ENCODE peak calls at places on chromosomes 5 and 9, in nine cellular contexts. U is epithelial cell of esophagus, P is cardiac muscle cell, Z is pancreas, W is mammary epithelial cell, O is WTC11, N is neural crest cell, D is WERI-Rb-1, Y is GM13977. F is an unnamed sample.

GRCh38 chr9:109387206-109387605 is 66.3 kb upstream of the EPB41L4B start:
- DNase-seq in Z (no peak), N (no peak), Y (no peak), U (no peak), W (no peak), D (peak), O (no peak), P (no peak), F (no peak)

GRCh38 chr9:79154806-79155205 is 417.0 kb upstream of the TLE4 start:
- DNase-seq in Z (no peak), U (no peak), P (peak), O (no peak), N (no peak), D (no peak), W (no peak), Y (no peak), F (no peak)

GRCh38 chr9:103707181-103707580 is 386.9 kb upstream of the SMC2 start:
- DNase-seq in P (no peak), D (no peak), N (no peak), Z (no peak), O (no peak), Y (no peak), W (peak), U (no peak), F (no peak)

GRCh38 chr5:124560370-124560769 is 186.1 kb downstream of the ZNF608 start:
- DNase-seq in P (no peak), W (no peak), O (no peak), D (no peak), U (no peak), N (no peak), Y (no peak), Z (no peak), F (no peak)

GRCh38 chr9:135301271-135302263 is 178.0 kb upstream of the PPP1R26 start:
- DNase-seq in N (no peak), O (no peak), W (no peak), P (no peak), Z (no peak), Y (no peak), U (no peak), D (no peak), F (peak)

GRCh38 chr9:111922324-111923013 is 25.9 kb downstream of the UGCG start:
- DNase-seq in W (no peak), D (no peak), P (no peak), Z (no peak), O (no peak), N (no peak), Y (no peak), U (no peak), F (no peak)

GRCh38 chr5:137292461-137293025 is 206.6 kb downstream of the SPOCK1 start:
- DNase-seq in Y (no peak), O (no peak), N (no peak), D (no peak), U (no peak), W (no peak), P (no peak), Z (no peak), F (no peak)

GRCh38 chr9:94827584-94828304 is 101.2 kb downstream of the AOPEP start:
- DNase-seq in U (no peak), Z (no peak), O (no peak), P (peak), Y (no peak), N (no peak), D (no peak), W (no peak), F (no peak)

GRCh38 chr5:135705230-135705631 is 126.4 kb upstream of the CXCL14 start:
- DNase-seq in U (peak), N (no peak), Z (peak), W (peak), Y (no peak), P (no peak), D (no peak), O (no peak), F (no peak)

GRCh38 chr5:9398227-9398626 is 147.6 kb downstream of the SEMA5A start:
- DNase-seq in N (no peak), W (no peak), O (no peak), U (no peak), P (peak), Z (no peak), D (no peak), Y (no peak), F (no peak)

GRCh38 chr5:59069438-59070079 is 486.7 kb downstream of the RAB3C start:
- DNase-seq in P (peak), O (no peak), D (no peak), N (no peak), Z (peak), U (peak), Y (no peak), W (peak), F (no peak)

DNA sequence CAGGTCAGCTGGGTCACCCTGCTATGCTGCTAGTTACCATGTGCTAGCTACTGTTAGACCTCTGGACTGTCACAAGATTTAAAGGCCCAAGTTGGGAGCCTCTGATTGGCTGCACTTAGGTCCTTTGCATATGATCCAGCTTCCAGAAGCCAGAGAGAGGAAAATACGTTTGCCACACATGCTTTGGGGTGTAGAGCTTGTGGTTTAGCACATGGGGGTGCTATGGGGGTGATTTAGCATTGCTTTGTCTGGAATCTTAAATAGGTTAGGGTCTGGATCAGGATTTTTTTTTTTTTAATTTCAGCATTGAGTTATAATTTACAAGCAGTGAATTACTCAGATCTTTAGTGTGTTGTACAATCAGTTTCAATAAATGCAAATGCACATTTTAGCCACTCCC is 250.1 kb downstream of the LRRC70 start:
- DNase-seq in N (no peak), P (no peak), D (no peak), U (no peak), Y (no peak), O (no peak), W (no peak), Z (no peak), F (no peak)
- TF ChIP-seq CTCF in N (no peak), P (no peak), D (no peak), U (no peak), Y (no peak), O (no peak), W (no peak), Z (no peak), F (no peak)

DNA sequence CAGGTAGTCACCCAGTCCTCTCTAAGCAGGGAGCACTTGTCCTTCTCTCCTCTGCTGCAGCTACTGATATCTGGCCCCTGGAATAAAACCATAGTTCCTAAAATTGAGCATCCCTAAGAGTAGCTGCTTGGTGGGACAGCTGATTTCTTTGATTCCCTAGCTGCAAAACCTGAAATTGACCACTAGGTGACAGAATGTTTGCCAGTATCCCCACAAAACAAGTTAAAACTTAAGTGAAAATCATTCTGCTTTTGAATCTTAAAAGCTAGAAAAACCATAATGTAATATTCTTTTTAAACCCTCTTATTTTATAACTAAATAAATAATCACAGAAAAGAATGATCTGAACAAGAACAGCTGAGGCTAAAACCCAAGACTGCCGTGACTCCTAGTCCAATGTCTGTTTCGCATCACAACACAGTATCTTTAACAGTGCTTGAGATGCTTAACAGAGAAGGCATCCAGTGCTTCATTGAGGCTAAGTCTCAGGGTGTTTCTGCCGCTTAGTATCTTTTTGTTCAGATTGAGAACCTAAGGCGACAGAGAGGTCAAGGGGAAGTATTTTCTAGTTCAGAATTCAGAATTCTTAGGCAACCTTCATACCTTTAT is 24.4 kb upstream of the TAL2 start:
- DNase-seq in U (peak), W (no peak), N (no peak), Y (no peak), D (no peak), P (peak), Z (no peak), O (no peak), F (no peak)
- TF ChIP-seq CTCF in U (peak), W (peak), N (peak), Y (peak), D (peak), P (peak), Z (no peak), O (peak), F (peak)

GRCh38 chr5:14419686-14420085 is 161.9 kb upstream of the OTULINL start:
- DNase-seq in D (no peak), P (no peak), Z (no peak), O (no peak), N (no peak), W (no peak), Y (no peak), U (no peak), F (no peak)

GRCh38 chr5:14415516-14416074 is 166.0 kb upstream of the OTULINL start:
- DNase-seq in W (no peak), O (no peak), Z (no peak), Y (peak), P (no peak), D (no peak), U (no peak), N (no peak), F (no peak)

GRCh38 chr5:14417792-14418765 is 163.5 kb upstream of the OTULINL start:
- DNase-seq in P (peak), D (no peak), Z (no peak), N (no peak), W (no peak), O (no peak), Y (no peak), U (no peak), F (no peak)

GRCh38 chr5:14416709-14417108 is 164.9 kb upstream of the OTULINL start:
- DNase-seq in N (no peak), U (no peak), Z (no peak), P (peak), Y (no peak), D (peak), O (no peak), W (no peak), F (no peak)

DNA sequence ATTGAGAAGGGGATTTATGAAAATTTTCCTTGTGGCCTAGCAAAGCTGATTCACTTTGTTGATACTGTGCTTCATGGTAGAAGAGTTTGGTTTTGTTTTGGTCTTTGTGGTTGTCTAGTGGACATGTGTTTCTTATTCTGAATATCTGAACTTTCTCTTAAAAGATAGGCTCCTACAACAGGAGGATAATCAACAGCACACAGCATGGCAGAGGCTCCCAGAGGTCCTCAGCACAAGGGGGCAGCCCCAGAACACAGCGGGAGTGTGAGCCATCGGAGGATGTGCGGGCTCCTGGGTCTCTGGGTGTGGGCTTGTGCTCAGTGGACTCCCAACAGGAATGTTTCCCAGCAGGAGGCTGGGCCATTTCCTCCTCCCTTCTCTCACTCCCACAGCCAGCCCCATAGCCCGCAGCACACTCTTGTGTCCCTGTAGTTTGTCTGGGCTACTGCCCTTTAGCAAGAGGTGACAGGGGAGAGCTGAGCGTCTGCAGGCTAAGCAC is 164.3 kb upstream of the OTULINL start:
- DNase-seq in Z (no peak), D (no peak), N (no peak), Y (peak), O (peak), U (no peak), W (no peak), P (peak), F (no peak)
- TF ChIP-seq CTCF in Z (no peak), D (no peak), N (no peak), Y (no peak), O (no peak), U (no peak), W (no peak), P (peak), F (no peak)

DNA sequence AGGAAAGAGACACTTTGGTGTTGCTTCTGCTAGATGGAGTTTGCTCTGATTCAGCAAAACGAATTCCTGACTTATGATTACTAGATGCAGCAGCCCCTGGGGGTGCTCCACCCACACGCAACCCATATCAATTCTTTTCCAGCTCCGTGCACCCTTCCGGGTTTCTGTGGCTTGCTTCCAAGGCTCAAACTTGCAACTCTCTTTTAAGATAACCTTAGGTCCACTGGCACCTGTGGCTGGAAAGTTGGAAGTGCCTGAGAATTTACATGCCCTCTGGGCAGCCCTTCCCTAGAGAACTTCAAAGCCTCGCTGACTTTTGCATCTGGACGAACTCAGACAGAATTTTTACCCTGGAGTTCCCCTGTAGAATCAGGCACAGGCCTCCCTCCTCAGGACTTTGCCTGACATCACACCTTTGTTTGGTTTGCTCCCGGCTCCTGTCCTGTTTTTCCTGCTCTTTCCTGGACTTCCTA is 224.9 kb downstream of the SNX18 start:
- DNase-seq in U (peak), P (peak), Y (no peak), Z (peak), D (no peak), N (no peak), W (peak), O (no peak), F (no peak)
- TF ChIP-seq CTCF in U (peak), P (peak), Y (no peak), Z (no peak), D (no peak), N (no peak), W (no peak), O (no peak), F (no peak)

F was measured in type B pancreatic cell.